ENCODE peak calls at places on chromosomes 2 and 18, in six cellular contexts. One of them, this sample, is unnamed.

GRCh38 chr2:64417624-64418023 is 36.3 kb upstream of the LGALSL start:
- DNase-seq in ACHN: no peak
- DNase-seq in cardiac muscle cell: no peak
- DNase-seq in T-helper 1 cell: no peak
- DNase-seq in mucosa of descending colon: no peak
- DNase-seq in GM23248: no peak
- DNase-seq in this sample: no peak

GRCh38 chr2:1593371-1594205 is 150.7 kb downstream of the PXDN start:
- DNase-seq in ACHN: peak; percentile 84
- DNase-seq in T-helper 1 cell: no peak
- DNase-seq in GM23248: peak; percentile 93
- DNase-seq in mucosa of descending colon: no peak
- DNase-seq in cardiac muscle cell: peak; percentile 61
- DNase-seq in this sample: no peak

GRCh38 chr2:240024766-240025165 is 376 bp downstream of the NDUFA10 start:
- DNase-seq in mucosa of descending colon: peak; percentile 22
- DNase-seq in cardiac muscle cell: peak; percentile 26
- DNase-seq in T-helper 1 cell: peak; percentile 28
- DNase-seq in GM23248: peak; percentile 49
- DNase-seq in ACHN: peak; percentile 4
- DNase-seq in this sample: no peak

GRCh38 chr2:138502253-138503086 is 900 bp downstream of the SPOPL start:
- DNase-seq in mucosa of descending colon: no peak
- DNase-seq in cardiac muscle cell: peak; percentile 35
- DNase-seq in GM23248: peak; percentile 39
- DNase-seq in ACHN: peak; percentile 24
- DNase-seq in T-helper 1 cell: peak; percentile 5
- DNase-seq in this sample: no peak

GRCh38 chr2:234134496-234134895 is 84.0 kb downstream of the SPP2 start:
- DNase-seq in ACHN: no peak
- DNase-seq in mucosa of descending colon: no peak
- DNase-seq in cardiac muscle cell: no peak
- DNase-seq in T-helper 1 cell: no peak
- DNase-seq in GM23248: no peak
- DNase-seq in this sample: no peak

GRCh38 chr2:222358876-222359275 is 60.1 kb upstream of the PAX3 start:
- DNase-seq in mucosa of descending colon: no peak
- DNase-seq in T-helper 1 cell: no peak
- DNase-seq in GM23248: no peak
- DNase-seq in ACHN: no peak
- DNase-seq in cardiac muscle cell: no peak
- DNase-seq in this sample: peak; percentile 30

GRCh38 chr2:27152796-27153464 is 4.1 kb downstream of the TCF23 start:
- DNase-seq in GM23248: peak; percentile 83
- DNase-seq in cardiac muscle cell: no peak
- DNase-seq in ACHN: no peak
- DNase-seq in T-helper 1 cell: no peak
- DNase-seq in mucosa of descending colon: peak; percentile 41
- DNase-seq in this sample: no peak

GRCh38 chr2:190205643-190206042 is 114.0 kb downstream of the HIBCH start:
- DNase-seq in T-helper 1 cell: no peak
- DNase-seq in ACHN: no peak
- DNase-seq in cardiac muscle cell: no peak
- DNase-seq in GM23248: peak; percentile 66
- DNase-seq in mucosa of descending colon: no peak
- DNase-seq in this sample: no peak

GRCh38 chr2:235868224-235868623 is 300.0 kb downstream of the GBX2 start:
- DNase-seq in cardiac muscle cell: no peak
- DNase-seq in mucosa of descending colon: no peak
- DNase-seq in T-helper 1 cell: no peak
- DNase-seq in ACHN: no peak
- DNase-seq in GM23248: no peak
- DNase-seq in this sample: no peak

GRCh38 chr2:191481305-191482075 is 196.4 kb upstream of the NABP1 start:
- DNase-seq in T-helper 1 cell: no peak
- DNase-seq in GM23248: peak; percentile 24
- DNase-seq in cardiac muscle cell: no peak
- DNase-seq in ACHN: no peak
- DNase-seq in mucosa of descending colon: no peak
- DNase-seq in this sample: no peak

GRCh38 chr2:84646514-84646913 is 130.2 kb downstream of the DNAH6 start:
- DNase-seq in ACHN: peak; percentile 82
- DNase-seq in mucosa of descending colon: no peak
- DNase-seq in GM23248: no peak
- DNase-seq in cardiac muscle cell: no peak
- DNase-seq in T-helper 1 cell: no peak
- DNase-seq in this sample: no peak

GRCh38 chr2:71929482-71929772 is 218.2 kb downstream of the CYP26B1 start:
- DNase-seq in mucosa of descending colon: no peak
- DNase-seq in GM23248: no peak
- DNase-seq in T-helper 1 cell: no peak
- DNase-seq in cardiac muscle cell: no peak
- DNase-seq in ACHN: no peak
- DNase-seq in this sample: no peak

GRCh38 chr2:101431486-101431885 is 43.4 kb downstream of the RFX8 start:
- DNase-seq in ACHN: no peak
- DNase-seq in cardiac muscle cell: no peak
- DNase-seq in T-helper 1 cell: no peak
- DNase-seq in GM23248: peak; percentile 73
- DNase-seq in mucosa of descending colon: no peak
- DNase-seq in this sample: no peak

GRCh38 chr2:18824317-18824716 is 234.9 kb upstream of the NT5C1B start:
- DNase-seq in T-helper 1 cell: no peak
- DNase-seq in ACHN: no peak
- DNase-seq in cardiac muscle cell: no peak
- DNase-seq in GM23248: no peak
- DNase-seq in mucosa of descending colon: no peak
- DNase-seq in this sample: no peak

GRCh38 chr2:130328710-130329109 is 14.0 kb upstream of the IMP4 start:
- DNase-seq in cardiac muscle cell: no peak
- DNase-seq in ACHN: no peak
- DNase-seq in T-helper 1 cell: no peak
- DNase-seq in GM23248: no peak
- DNase-seq in mucosa of descending colon: no peak
- DNase-seq in this sample: no peak

GRCh38 chr2:212892193-212892592 is 259.2 kb downstream of the IKZF2 start:
- DNase-seq in GM23248: peak; percentile 63
- DNase-seq in cardiac muscle cell: peak; percentile 29
- DNase-seq in mucosa of descending colon: peak; percentile 23
- DNase-seq in ACHN: peak; percentile 51
- DNase-seq in T-helper 1 cell: no peak
- DNase-seq in this sample: no peak

GRCh38 chr18:2083691-2084090 is 487.6 kb downstream of the METTL4 start:
- DNase-seq in GM23248: no peak
- DNase-seq in mucosa of descending colon: no peak
- DNase-seq in cardiac muscle cell: peak; percentile 12
- DNase-seq in ACHN: peak; percentile 30
- DNase-seq in T-helper 1 cell: no peak
- DNase-seq in this sample: no peak

GRCh38 chr2:104861295-104862060 is 7.6 kb downstream of the POU3F3 start:
- DNase-seq in GM23248: no peak
- DNase-seq in cardiac muscle cell: no peak
- DNase-seq in T-helper 1 cell: no peak
- DNase-seq in ACHN: peak; percentile 63
- DNase-seq in mucosa of descending colon: no peak
- DNase-seq in this sample: no peak

GRCh38 chr2:46913471-46914381 is 1.9 kb downstream of the MCFD2 start:
- DNase-seq in mucosa of descending colon: no peak
- DNase-seq in ACHN: no peak
- DNase-seq in T-helper 1 cell: no peak
- DNase-seq in GM23248: peak; percentile 79
- DNase-seq in cardiac muscle cell: no peak
- DNase-seq in this sample: no peak

GRCh38 chr2:88227446-88227845 is 57.3 kb downstream of the THNSL2 start:
- DNase-seq in GM23248: peak; percentile 31
- DNase-seq in ACHN: peak; percentile 92
- DNase-seq in cardiac muscle cell: no peak
- DNase-seq in mucosa of descending colon: no peak
- DNase-seq in T-helper 1 cell: no peak
- DNase-seq in this sample: peak; percentile 80

GRCh38 chr2:62369549-62370164 is 136.3 kb downstream of the TMEM17 start:
- DNase-seq in ACHN: no peak
- DNase-seq in cardiac muscle cell: no peak
- DNase-seq in GM23248: no peak
- DNase-seq in mucosa of descending colon: no peak
- DNase-seq in T-helper 1 cell: no peak
- DNase-seq in this sample: no peak

GRCh38 chr2:171317492-171318125 is 116.2 kb downstream of the METTL8 start:
- DNase-seq in GM23248: no peak
- DNase-seq in cardiac muscle cell: no peak
- DNase-seq in mucosa of descending colon: no peak
- DNase-seq in ACHN: no peak
- DNase-seq in T-helper 1 cell: no peak
- DNase-seq in this sample: no peak

GRCh38 chr2:42331569-42332284 is 29.3 kb downstream of the COX7A2L start:
- DNase-seq in T-helper 1 cell: no peak
- DNase-seq in ACHN: no peak
- DNase-seq in cardiac muscle cell: no peak
- DNase-seq in mucosa of descending colon: no peak
- DNase-seq in GM23248: no peak
- DNase-seq in this sample: no peak

GRCh38 chr2:145985517-145985916 is 1465.6 kb upstream of the ZEB2 start:
- DNase-seq in T-helper 1 cell: no peak
- DNase-seq in mucosa of descending colon: no peak
- DNase-seq in cardiac muscle cell: peak; percentile 19
- DNase-seq in GM23248: no peak
- DNase-seq in ACHN: no peak
- DNase-seq in this sample: no peak